ENCODE peak calls at places on chromosomes 11 and 22, in eight cellular contexts. Y, R, O, X, G, V, Q and H are unnamed samples.

GRCh38 chr22:33879796-33880195 is 40.5 kb downstream of the LARGE1 start:
- DNase-seq in O (no peak), V (no peak), G (no peak), X (no peak), Q (no peak), Y (no peak), R (no peak), H (no peak)

GRCh38 chr11:111185259-111185658 is 60.3 kb upstream of the POU2AF2 start:
- DNase-seq in R (no peak), V (no peak), Y (no peak), X (no peak), G (no peak), Q (no peak), O (no peak), H (no peak)

GRCh38 chr11:20367313-20367948 is 3.9 kb downstream of the HTATIP2 start:
- DNase-seq in R (peak), Q (peak), Y (peak), G (no peak), V (no peak), X (peak), O (peak), H (peak)

GRCh38 chr11:128399722-128400121 is 187.6 kb downstream of the ETS1 start:
- DNase-seq in R (no peak), O (no peak), X (no peak), Y (no peak), V (no peak), Q (no peak), G (no peak), H (no peak)

GRCh38 chr11:96390403-96390830 is 604 bp downstream of the JRKL start:
- DNase-seq in V (no peak), G (no peak), Q (no peak), R (no peak), O (no peak), Y (no peak), X (no peak), H (no peak)

GRCh38 chr11:35227551-35228341 is 88.8 kb downstream of the CD44 start:
- DNase-seq in R (no peak), Q (no peak), V (no peak), Y (no peak), O (no peak), G (no peak), X (no peak), H (no peak)

GRCh38 chr11:47331454-47332302 is 20.8 kb downstream of the MYBPC3 start:
- DNase-seq in X (no peak), O (no peak), Q (no peak), Y (no peak), G (no peak), R (no peak), V (no peak), H (no peak)

GRCh38 chr11:18632841-18633240 is 1.3 kb downstream of the SPTY2D1 start:
- DNase-seq in X (no peak), O (no peak), G (no peak), V (no peak), R (no peak), Q (no peak), Y (no peak), H (no peak)

GRCh38 chr11:71548120-71548519 is at the start of gene KRTAP5-9:
- DNase-seq in V (no peak), R (no peak), Y (no peak), Q (no peak), X (no peak), G (no peak), O (no peak), H (no peak)

GRCh38 chr11:34916810-34917780 is 677 bp downstream of the PDHX start:
- DNase-seq in V (no peak), R (no peak), X (peak), Q (no peak), Y (no peak), G (no peak), O (no peak), H (peak)

GRCh38 chr11:66609951-66610617 is 6.3 kb upstream of the RBM14 start:
- DNase-seq in X (no peak), G (no peak), R (no peak), V (peak), Y (no peak), O (no peak), Q (no peak), H (no peak)